ENCODE peak calls at places on chromosome X, in six cellular contexts. T, N, D, W, V and J are unnamed samples. For H3K9me3 and H3K4me1, the result is how much of the 10 kb centered on the place peaks cover.

GRCh38 chrX:18036394-18036793 is 175.3 kb upstream of the RAI2 start:
- DNase-seq in T (no peak), N (no peak), D (no peak), W (no peak), V (no peak), J (no peak)

GRCh38 chrX:71909956-71910355 is 689 bp upstream of the NHSL2 start:
- DNase-seq in T (peak), N (peak), D (no peak), W (no peak), V (no peak), J (no peak)

GRCh38 chrX:114390251-114390796 is 193.6 kb upstream of the HTR2C start:
- DNase-seq in T (no peak), N (no peak), D (no peak), W (no peak), V (no peak), J (no peak)

GRCh38 chrX:9907645-9908387 is 59.3 kb upstream of the CLDN34 start:
- DNase-seq in T (peak), N (no peak), D (no peak), W (no peak), V (peak), J (no peak)

GRCh38 chrX:50100188-50100587 is 100.6 kb downstream of the AKAP4 start:
- DNase-seq in T (no peak), N (peak), D (no peak), W (no peak), V (no peak), J (no peak)

GRCh38 chrX:115018040-115018647 is 728 bp upstream of the IL13RA2 start:
- DNase-seq in T (no peak), N (peak), D (no peak), W (peak), V (no peak), J (no peak)

GRCh38 chrX:124212622-124213021 is 119.8 kb upstream of the TEX13D start:
- DNase-seq in T (no peak), N (no peak), D (no peak), W (peak), V (no peak), J (no peak)

GRCh38 chrX:71636438-71637252 is 18.3 kb upstream of the CXCR3 start:
- DNase-seq in T (no peak), N (no peak), D (no peak), W (peak), V (no peak), J (no peak)

GRCh38 chrX:112644713-112645112 is 35.0 kb downstream of the LHFPL1 start:
- DNase-seq in T (no peak), N (no peak), D (no peak), W (no peak), V (no peak), J (no peak)

GRCh38 chrX:119574394-119575266 is at the start of gene UBE2A:
- DNase-seq in T (peak), N (peak), D (peak), W (peak), V (peak), J (peak)

GRCh38 chrX:150694738-150695410 is 1.7 kb downstream of the MTMR1 start:
- DNase-seq in T (no peak), N (no peak), D (no peak), W (no peak), V (no peak), J (no peak)

GRCh38 chrX:19862634-19863236 is 24.7 kb downstream of the SH3KBP1 start:
- DNase-seq in T (no peak), N (no peak), D (no peak), W (no peak), V (no peak), J (no peak)

GRCh38 chrX:18353931-18354368 is 538 bp downstream of the SCML2 start:
- DNase-seq in T (no peak), N (peak), D (no peak), W (peak), V (no peak), J (no peak)

GRCh38 chrX:18961686-18962085 is 22.2 kb downstream of the PHKA2 start:
- DNase-seq in T (peak), N (no peak), D (no peak), W (no peak), V (peak), J (no peak)

GRCh38 chrX:106726485-106727437 is at the start of gene RNF128:
- DNase-seq in T (peak), N (peak), D (no peak), W (peak), V (peak), J (no peak)

GRCh38 chrX:140091276-140091886 is 126.1 kb upstream of the CXorf66 start:
- DNase-seq in T (peak), N (peak), D (no peak), W (no peak), V (no peak), J (no peak)

GRCh38 chrX:30793075-30793766 is 95.8 kb downstream of the TAB3 start:
- DNase-seq in T (no peak), N (no peak), D (no peak), W (no peak), V (no peak), J (no peak)

GRCh38 chrX:53088136-53088974 is 5.6 kb upstream of the KANTR start:
- DNase-seq in T (peak), N (peak), D (no peak), W (no peak), V (peak), J (peak)

GRCh38 chrX:118536687-118537461 is 41.3 kb downstream of the DOCK11 start:
- DNase-seq in T (peak), N (no peak), D (no peak), W (peak), V (peak), J (no peak)

GRCh38 chrX:136711147-136711546 is 63.2 kb downstream of the CD40LG start:
- DNase-seq in T (peak), N (peak), D (no peak), W (peak), V (peak), J (no peak)

GRCh38 chrX:33434256-33435092 is 223.1 kb upstream of the DMD start:
- DNase-seq in T (peak), N (peak), D (peak), W (peak), V (peak), J (no peak)

GRCh38 chrX:69280956-69281355 is 115.7 kb upstream of the PJA1 start:
- DNase-seq in T (no peak), N (no peak), D (no peak), W (no peak), V (no peak), J (no peak)

GRCh38 chrX:101206471-101206870 is 13.1 kb upstream of the DRP2 start:
- DNase-seq in T (peak), N (no peak), D (no peak), W (peak), V (peak), J (no peak)

GRCh38 chrX:123525131-123525725 is 207.6 kb downstream of the THOC2 start:
- DNase-seq in T (no peak), N (no peak), D (no peak), W (no peak), V (no peak), J (no peak)

GRCh38 chrX:107716045-107716684 is 59.4 kb downstream of the TSC22D3 start:
- DNase-seq in T (peak), N (no peak), D (no peak), W (peak), V (peak), J (no peak)

GRCh38 chrX:95703696-95704095 is 980.9 kb upstream of the DIAPH2 start:
- DNase-seq in T (no peak), N (no peak), D (no peak), W (peak), V (no peak), J (no peak)

GRCh38 chrX:97027384-97027922 is 143.7 kb downstream of the RPA4 start:
- DNase-seq in T (no peak), N (no peak), D (no peak), W (no peak), V (peak), J (no peak)

GRCh38 chrX:42732506-42732905 is 45.5 kb downstream of the PPP1R2C start:
- DNase-seq in T (peak), N (no peak), D (no peak), W (no peak), V (no peak), J (no peak)

GRCh38 chrX:153818571-153819397 is 11.6 kb downstream of the PDZD4 start:
- DNase-seq in T (peak), N (no peak), D (no peak), W (no peak), V (no peak), J (no peak)

GRCh38 chrX:101658661-101659477 is 781 bp downstream of the ARMCX2 start:
- DNase-seq in T (peak), N (peak), D (peak), W (peak), V (peak), J (no peak)

GRCh38 chrX:102957751-102958150 is 20.7 kb downstream of the RAB40AL start:
- DNase-seq in T (no peak), N (no peak), D (no peak), W (no peak), V (peak), J (no peak)

GRCh38 chrX:106404512-106404911 is 207.3 kb upstream of the RADX start:
- DNase-seq in T (no peak), N (no peak), D (no peak), W (no peak), V (no peak), J (no peak)

GRCh38 chrX:107102980-107103379 is 15.6 kb downstream of the RBM41 start:
- DNase-seq in T (peak), N (no peak), D (no peak), W (no peak), V (peak), J (no peak)

GRCh38 chrX:118971552-118971951 is 2.9 kb upstream of the LONRF3 start:
- DNase-seq in T (no peak), N (no peak), D (no peak), W (no peak), V (no peak), J (peak)

GRCh38 chrX:120731386-120731785 is 101.5 kb upstream of the C1GALT1C1 start:
- DNase-seq in T (no peak), N (no peak), D (no peak), W (no peak), V (no peak), J (no peak)
- H3K9me3 ChIP-seq in T (under half), N (under half), D (under half), W (under half), V (under half), J (under half)

DNA sequence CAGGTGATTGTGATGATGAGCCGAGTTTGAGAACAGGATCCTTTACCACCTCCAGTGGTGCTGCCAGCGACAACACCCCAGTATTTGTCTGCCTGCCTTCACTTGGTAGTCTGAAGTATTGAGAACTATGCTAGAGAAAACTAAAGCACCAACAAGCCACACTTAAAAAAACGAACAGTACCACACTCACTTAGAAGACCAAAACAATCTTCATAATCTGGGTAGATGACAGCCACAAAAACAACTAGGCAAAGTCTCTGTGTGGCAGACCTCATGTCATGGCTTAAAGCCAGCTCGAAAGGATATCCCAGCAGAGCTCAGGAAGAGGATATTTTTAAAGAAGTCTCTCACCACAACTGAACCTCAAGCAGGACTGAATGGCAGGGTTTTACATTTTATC is 236.0 kb downstream of the GPC3 start:
- DNase-seq in T (no peak), N (no peak), D (no peak), W (no peak), V (no peak), J (no peak)
- H3K4me1 ChIP-seq in T (under half), N (under half), D (under half), W (under half), V (under half), J (under half)

DNA sequence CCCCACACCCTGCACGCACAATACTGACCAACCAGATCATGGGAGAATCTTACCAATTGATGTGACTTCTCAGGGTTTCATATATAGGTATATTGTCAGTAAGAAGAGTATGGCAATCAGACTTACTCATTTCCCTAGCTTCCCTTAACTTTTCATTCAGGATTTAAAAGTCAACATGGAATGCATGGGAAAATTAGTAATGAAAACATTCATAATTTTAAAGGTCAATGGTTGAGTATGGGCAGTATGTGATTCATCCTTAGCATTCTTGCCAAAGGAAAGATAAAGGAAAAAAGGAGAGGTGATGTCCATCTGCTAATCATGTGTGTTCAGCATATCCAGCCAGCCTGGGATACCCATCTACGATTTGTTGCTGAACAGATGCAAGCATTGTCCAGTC is 4.0 kb downstream of the DIPK2B start:
- DNase-seq in T (no peak), N (no peak), D (no peak), W (no peak), V (peak), J (no peak)
- H3K9me3 ChIP-seq in T (under half), N (under half), D (under half), W (under half), V (under half), J (under half)

DNA sequence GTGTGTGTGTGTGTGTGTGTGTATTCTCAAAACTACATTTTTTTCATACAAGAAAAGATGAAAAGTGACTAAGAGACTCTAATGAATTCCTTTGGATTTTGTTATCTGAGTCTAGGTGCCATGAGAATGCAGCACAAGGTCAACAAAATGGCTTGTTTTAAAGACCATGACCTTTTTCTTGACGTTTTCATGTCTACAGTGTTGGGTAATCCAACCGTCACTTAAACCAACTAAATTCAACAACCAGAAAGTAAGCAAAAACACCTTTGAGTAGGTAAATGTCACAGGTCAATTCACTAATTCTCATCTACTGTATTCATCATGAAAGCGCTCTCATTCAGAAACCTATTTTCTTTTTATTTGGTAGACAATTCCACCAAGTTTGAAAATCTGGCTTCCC is 3.1 kb downstream of the SMARCA1 start:
- DNase-seq in T (no peak), N (no peak), D (no peak), W (no peak), V (no peak), J (no peak)
- H3K4me1 ChIP-seq in T (under half), N (under half), D (under half), W (under half), V (under half), J (under half)

GRCh38 chrX:133587071-133587470 is 171.8 kb upstream of the GPC4 start:
- DNase-seq in T (no peak), N (no peak), D (no peak), W (no peak), V (no peak), J (no peak)
- H3K9me3 ChIP-seq in T (under half), N (under half), D (under half), W (under half), V (under half), J (under half)

DNA sequence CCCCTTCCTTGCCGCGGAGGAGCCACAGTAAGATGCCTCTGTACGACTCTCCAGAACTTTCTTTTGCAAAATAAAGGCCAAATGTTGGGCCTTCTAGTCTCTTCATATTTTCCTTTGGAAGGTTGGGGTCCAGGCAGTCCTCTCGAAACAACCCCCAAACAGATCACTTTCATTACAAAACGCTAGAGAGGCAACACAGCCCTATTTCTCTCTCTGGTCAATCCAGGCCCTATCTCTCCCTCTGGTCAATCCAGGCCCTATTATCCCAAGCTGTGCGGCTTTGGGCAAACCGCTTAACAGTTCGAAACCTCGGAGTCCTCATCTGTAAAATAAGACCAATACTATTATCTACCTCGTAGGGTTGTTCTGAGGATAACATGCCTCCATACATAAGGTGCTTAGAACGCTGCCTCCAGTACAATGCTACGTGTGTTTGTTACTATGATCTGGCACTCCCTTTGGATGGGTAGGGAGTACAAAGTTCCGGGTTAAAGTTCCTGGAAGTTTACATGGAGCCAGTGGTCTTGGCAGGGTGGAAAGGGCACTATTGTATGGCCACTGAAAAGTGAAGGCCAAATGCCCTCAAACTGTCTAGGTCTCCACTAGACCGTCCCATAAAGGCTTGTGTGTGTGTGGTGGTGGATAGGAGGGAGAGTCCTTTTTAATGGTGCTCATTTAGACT is 75.4 kb upstream of the BCOR start:
- DNase-seq in T (no peak), N (no peak), D (no peak), W (no peak), V (no peak), J (no peak)
- H3K4me1 ChIP-seq in T (under half), N (under half), D (under half), W (under half), V (under half), J (under half)

GRCh38 chrX:73852022-73852421 is 289.0 kb downstream of the CHIC1 start:
- DNase-seq in T (no peak), N (no peak), D (no peak), W (no peak), V (no peak), J (no peak)

GRCh38 chrX:73847991-73848390 is 285.0 kb downstream of the CHIC1 start:
- DNase-seq in T (peak), N (no peak), D (no peak), W (no peak), V (no peak), J (no peak)

GRCh38 chrX:73849054-73849453 is 286.1 kb downstream of the CHIC1 start:
- DNase-seq in T (no peak), N (no peak), D (no peak), W (no peak), V (no peak), J (no peak)

GRCh38 chrX:73850124-73851013 is 287.4 kb downstream of the CHIC1 start:
- DNase-seq in T (peak), N (peak), D (no peak), W (peak), V (peak), J (no peak)

DNA sequence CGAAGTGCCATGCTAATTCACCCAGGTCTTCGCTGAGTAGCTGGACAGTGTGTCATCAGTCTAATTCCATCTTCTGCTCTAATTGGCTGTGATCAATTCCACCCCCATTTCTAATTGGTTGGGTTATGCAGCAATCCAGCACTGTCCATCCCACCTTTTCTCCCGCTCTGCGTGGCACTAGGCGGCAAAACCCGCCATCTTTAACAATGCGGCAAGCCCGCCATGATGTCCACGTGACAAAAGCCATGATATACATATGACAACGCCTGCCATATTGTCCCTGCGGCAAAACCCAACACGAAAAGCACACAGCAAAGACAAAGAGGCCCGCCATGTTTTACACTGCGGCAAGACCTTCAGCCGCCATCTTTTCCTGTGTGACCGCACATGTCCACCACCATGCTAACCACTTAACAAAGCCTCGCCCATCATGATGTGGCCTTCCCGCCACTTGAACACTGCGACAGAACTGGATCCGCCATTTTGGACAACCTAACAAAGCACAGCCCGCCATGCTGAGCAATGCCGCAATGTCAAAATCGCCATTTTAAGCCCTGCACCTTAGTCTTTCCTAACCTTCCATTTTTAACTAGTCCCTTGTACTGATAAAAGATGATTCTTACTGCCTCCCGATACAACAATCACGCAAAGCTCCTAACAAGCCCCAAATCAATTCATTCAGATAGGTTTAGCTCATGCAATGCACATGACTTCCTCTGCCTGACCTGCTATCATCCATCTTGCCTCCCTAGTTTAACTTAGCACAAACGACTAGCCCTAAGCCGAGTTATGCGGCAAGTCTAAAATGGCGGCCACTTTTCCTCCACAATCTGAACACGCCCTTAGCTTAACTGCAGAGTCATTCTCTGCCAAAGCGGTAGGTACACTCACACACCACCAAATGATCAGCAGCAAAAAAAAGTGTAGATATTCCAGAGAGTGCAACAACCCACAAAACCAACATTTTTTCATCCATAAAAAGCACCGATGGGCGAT is 288.3 kb downstream of the CHIC1 start:
- DNase-seq in T (no peak), N (peak), D (no peak), W (peak), V (peak), J (no peak)
- H3K9me3 ChIP-seq in T (under half), N (under half), D (under half), W (under half), V (under half), J (under half)

DNA sequence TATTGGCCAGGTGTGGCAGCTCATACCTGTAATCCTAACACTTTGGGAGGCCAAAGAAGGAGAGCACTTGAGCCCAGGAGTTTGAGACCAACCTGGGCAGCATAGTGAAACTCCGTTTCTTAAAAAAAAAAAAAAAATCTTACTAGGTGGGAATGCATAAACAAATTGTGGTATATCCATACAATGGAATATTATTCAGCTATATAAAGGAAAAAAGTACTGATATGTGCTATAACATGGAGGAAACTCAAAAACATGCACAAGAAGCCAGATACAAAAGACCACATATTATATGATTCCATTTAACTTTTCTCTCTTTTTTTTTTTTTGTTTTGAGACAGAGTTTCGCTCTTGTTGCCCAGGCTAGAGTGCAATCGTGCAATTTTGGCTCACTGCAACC is 13.5 kb upstream of the BCORL1 start:
- DNase-seq in T (no peak), N (no peak), D (no peak), W (no peak), V (no peak), J (no peak)
- H3K4me1 ChIP-seq in T (under half), N (under half), D (under half), W (under half), V (under half), J (under half)

GRCh38 chrX:487836-488235 is 101.1 kb upstream of the PPP2R3B start:
- DNase-seq in T (no peak), N (no peak), D (no peak), W (no peak), V (no peak), J (no peak)
- H3K9me3 ChIP-seq in T (under half), N (under half), D (under half), W (under half), V (under half), J (under half)